ENCODE peak calls at places on chromosomes 7 and 10, in five cellular contexts. One of them, this sample, is unnamed.

GRCh38 chr10:1057106-1057657 is 997 bp downstream of the WDR37 start:
- DNase-seq in transverse colon: no peak
- DNase-seq in stomach: no peak
- DNase-seq in K562: no peak
- DNase-seq in sigmoid colon: no peak
- DNase-seq in this sample: no peak

GRCh38 chr7:130960208-130960988 is 226.4 kb upstream of the KLF14 start:
- DNase-seq in transverse colon: no peak
- DNase-seq in stomach: no peak
- DNase-seq in K562: peak
- DNase-seq in sigmoid colon: no peak
- DNase-seq in this sample: no peak

GRCh38 chr10:80927419-80928078 is 389.8 kb downstream of the SH2D4B start:
- DNase-seq in transverse colon: no peak
- DNase-seq in stomach: no peak
- DNase-seq in K562: no peak
- DNase-seq in sigmoid colon: no peak
- DNase-seq in this sample: no peak

GRCh38 chr7:114959931-114960330 is 38.0 kb downstream of the MDFIC start:
- DNase-seq in transverse colon: no peak
- DNase-seq in stomach: no peak
- DNase-seq in K562: no peak
- DNase-seq in sigmoid colon: no peak
- DNase-seq in this sample: no peak

GRCh38 chr7:73536479-73536878 is 14.4 kb upstream of the BAZ1B start:
- DNase-seq in transverse colon: no peak
- DNase-seq in stomach: no peak
- DNase-seq in K562: peak
- DNase-seq in sigmoid colon: peak
- DNase-seq in this sample: no peak

GRCh38 chr10:100340948-100341847 is 5.8 kb upstream of the SCD start:
- DNase-seq in transverse colon: no peak
- DNase-seq in stomach: no peak
- DNase-seq in K562: no peak
- DNase-seq in sigmoid colon: peak
- DNase-seq in this sample: no peak

GRCh38 chr10:79192677-79193003 is 123.9 kb downstream of the ZMIZ1 start:
- DNase-seq in transverse colon: no peak
- DNase-seq in stomach: no peak
- DNase-seq in K562: no peak
- DNase-seq in sigmoid colon: no peak
- DNase-seq in this sample: no peak

GRCh38 chr7:50937727-50938126 is 155.0 kb upstream of the GRB10 start:
- DNase-seq in transverse colon: no peak
- DNase-seq in stomach: no peak
- DNase-seq in K562: no peak
- DNase-seq in sigmoid colon: no peak
- DNase-seq in this sample: no peak

GRCh38 chr10:60182691-60183090 is 207.0 kb downstream of the ANK3 start:
- DNase-seq in transverse colon: no peak
- DNase-seq in stomach: no peak
- DNase-seq in K562: no peak
- DNase-seq in sigmoid colon: no peak
- DNase-seq in this sample: no peak

GRCh38 chr10:52353210-52353609 is 39.1 kb downstream of the DKK1 start:
- DNase-seq in transverse colon: no peak
- DNase-seq in stomach: no peak
- DNase-seq in K562: no peak
- DNase-seq in sigmoid colon: no peak
- DNase-seq in this sample: no peak

GRCh38 chr10:6153845-6154244 is 48.9 kb upstream of the PFKFB3 start:
- DNase-seq in transverse colon: no peak
- DNase-seq in stomach: no peak
- DNase-seq in K562: no peak
- DNase-seq in sigmoid colon: no peak
- DNase-seq in this sample: no peak

GRCh38 chr7:5430612-5430947 is 6.9 kb upstream of the TNRC18 start:
- DNase-seq in transverse colon: no peak
- DNase-seq in stomach: no peak
- DNase-seq in K562: no peak
- DNase-seq in sigmoid colon: no peak
- DNase-seq in this sample: no peak

GRCh38 chr10:130138479-130138866 is 2.3 kb downstream of the GLRX3 start:
- DNase-seq in transverse colon: no peak
- DNase-seq in stomach: no peak
- DNase-seq in K562: peak
- DNase-seq in sigmoid colon: no peak
- DNase-seq in this sample: no peak

GRCh38 chr7:79009647-79010046 is 443.8 kb downstream of the MAGI2 start:
- DNase-seq in transverse colon: no peak
- DNase-seq in stomach: no peak
- DNase-seq in K562: no peak
- DNase-seq in sigmoid colon: no peak
- DNase-seq in this sample: no peak

GRCh38 chr10:116765549-116766162 is 23.3 kb upstream of the HSPA12A start:
- DNase-seq in transverse colon: peak
- DNase-seq in stomach: no peak
- DNase-seq in K562: peak
- DNase-seq in sigmoid colon: peak
- DNase-seq in this sample: no peak

GRCh38 chr7:1137517-1138167 is 22.4 kb downstream of the ZFAND2A start:
- DNase-seq in transverse colon: no peak
- DNase-seq in stomach: no peak
- DNase-seq in K562: no peak
- DNase-seq in sigmoid colon: peak
- DNase-seq in this sample: no peak

GRCh38 chr7:130356760-130357611 is 12.4 kb downstream of the CPA5 start:
- DNase-seq in transverse colon: peak
- DNase-seq in stomach: no peak
- DNase-seq in K562: no peak
- DNase-seq in sigmoid colon: peak
- DNase-seq in this sample: no peak

GRCh38 chr10:28445511-28445910 is 87.4 kb upstream of the WAC start:
- DNase-seq in transverse colon: no peak
- DNase-seq in stomach: no peak
- DNase-seq in K562: no peak
- DNase-seq in sigmoid colon: no peak
- DNase-seq in this sample: no peak

GRCh38 chr10:112526130-112526529 is 79.1 kb downstream of the VTI1A start:
- DNase-seq in transverse colon: no peak
- DNase-seq in stomach: no peak
- DNase-seq in K562: no peak
- DNase-seq in sigmoid colon: no peak
- DNase-seq in this sample: no peak

GRCh38 chr10:70991140-70992124 is 103.1 kb upstream of the PCBD1 start:
- DNase-seq in transverse colon: no peak
- DNase-seq in stomach: no peak
- DNase-seq in K562: no peak
- DNase-seq in sigmoid colon: no peak
- DNase-seq in this sample: no peak

GRCh38 chr7:101108330-101108857 is 18.5 kb upstream of the SERPINE1 start:
- DNase-seq in transverse colon: no peak
- DNase-seq in stomach: no peak
- DNase-seq in K562: no peak
- DNase-seq in sigmoid colon: no peak
- DNase-seq in this sample: no peak

GRCh38 chr7:87347682-87348081 is 2.2 kb downstream of the CROT start:
- DNase-seq in transverse colon: no peak
- DNase-seq in stomach: no peak
- DNase-seq in K562: no peak
- DNase-seq in sigmoid colon: no peak
- DNase-seq in this sample: no peak

GRCh38 chr10:6212266-6212640 is 9.5 kb downstream of the PFKFB3 start:
- DNase-seq in transverse colon: no peak
- DNase-seq in stomach: no peak
- DNase-seq in K562: no peak
- DNase-seq in sigmoid colon: peak
- DNase-seq in this sample: no peak

GRCh38 chr7:126689037-126689436 is 563.7 kb downstream of the GRM8 start:
- DNase-seq in transverse colon: no peak
- DNase-seq in stomach: no peak
- DNase-seq in K562: no peak
- DNase-seq in sigmoid colon: no peak
- DNase-seq in this sample: no peak

GRCh38 chr10:6711286-6711817 is 131.3 kb upstream of the PRKCQ start:
- DNase-seq in transverse colon: no peak
- DNase-seq in stomach: no peak
- DNase-seq in K562: no peak
- DNase-seq in sigmoid colon: no peak
- DNase-seq in this sample: no peak

GRCh38 chr7:78528964-78529363 is 730.4 kb downstream of the PHTF2 start:
- DNase-seq in transverse colon: no peak
- DNase-seq in stomach: no peak
- DNase-seq in K562: no peak
- DNase-seq in sigmoid colon: no peak
- DNase-seq in this sample: no peak

DNA sequence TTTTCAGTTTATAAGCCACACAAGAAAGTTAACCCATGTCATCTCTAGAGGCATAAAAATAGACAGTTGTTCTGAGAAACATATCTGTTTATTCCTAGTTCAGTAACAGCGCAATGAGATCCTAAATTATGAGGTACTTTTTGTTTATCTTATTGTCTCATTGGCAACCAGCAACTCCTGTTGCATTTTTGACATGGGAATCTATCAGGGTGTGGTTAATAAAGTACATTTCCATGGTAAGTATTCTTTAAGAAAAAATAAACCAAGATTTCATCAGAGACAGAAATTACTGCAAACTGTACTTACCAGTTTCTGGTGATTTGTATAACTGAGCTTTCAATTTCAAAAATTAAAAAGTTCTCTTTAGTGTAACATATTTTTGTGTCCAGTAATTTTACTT is 9.0 kb downstream of the FAS start:
- DNase-seq in transverse colon: no peak
- DNase-seq in stomach: no peak
- DNase-seq in K562: no peak
- DNase-seq in sigmoid colon: no peak
- DNase-seq in this sample: no peak
- TF ChIP-seq POLR2A in transverse colon: no peak
- TF ChIP-seq POLR2A in stomach: no peak
- TF ChIP-seq POLR2A in K562: no peak
- TF ChIP-seq POLR2A in sigmoid colon: no peak
- TF ChIP-seq POLR2A in this sample: no peak

GRCh38 chr7:102175423-102176170 is 111.1 kb upstream of the SH2B2 start:
- DNase-seq in transverse colon: peak
- DNase-seq in stomach: no peak
- DNase-seq in K562: no peak
- DNase-seq in sigmoid colon: peak
- DNase-seq in this sample: no peak
- H3K4me3 ChIP-seq in transverse colon: no peak
- H3K4me3 ChIP-seq in stomach: no peak
- H3K4me3 ChIP-seq in K562: no peak
- H3K4me3 ChIP-seq in sigmoid colon: no peak
- H3K4me3 ChIP-seq in this sample: no peak

DNA sequence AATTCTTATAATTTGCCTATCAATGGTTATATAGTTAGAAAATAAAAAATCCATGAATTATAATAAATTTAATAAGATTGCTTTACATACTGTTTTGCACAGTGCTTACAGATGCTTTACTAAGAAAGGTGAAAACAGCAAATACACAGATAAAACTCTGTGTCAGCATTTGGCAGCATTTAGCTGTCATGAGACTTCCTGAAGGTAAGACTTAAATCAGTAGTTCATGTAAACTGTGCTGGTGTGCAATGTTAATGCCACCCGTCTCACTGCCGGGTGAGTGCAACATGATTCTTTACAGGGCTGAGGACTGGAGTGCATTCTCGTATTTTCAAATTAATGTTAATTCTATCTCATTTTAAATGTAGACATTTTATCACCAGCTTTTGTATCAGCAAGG is 326.2 kb upstream of the POT1 start:
- DNase-seq in transverse colon: no peak
- DNase-seq in stomach: no peak
- DNase-seq in K562: no peak
- DNase-seq in sigmoid colon: no peak
- DNase-seq in this sample: no peak
- TF ChIP-seq POLR2AphosphoS5 in transverse colon: no peak
- TF ChIP-seq POLR2AphosphoS5 in stomach: no peak
- TF ChIP-seq POLR2AphosphoS5 in K562: no peak
- TF ChIP-seq POLR2AphosphoS5 in sigmoid colon: no peak
- TF ChIP-seq POLR2AphosphoS5 in this sample: no peak

GRCh38 chr10:29535012-29535777 is 99.6 kb downstream of the SVIL start:
- DNase-seq in transverse colon: peak
- DNase-seq in stomach: peak
- DNase-seq in K562: peak
- DNase-seq in sigmoid colon: peak
- DNase-seq in this sample: no peak
- TF ChIP-seq POLR2A in transverse colon: no peak
- TF ChIP-seq POLR2A in stomach: no peak
- TF ChIP-seq POLR2A in K562: no peak
- TF ChIP-seq POLR2A in sigmoid colon: no peak
- TF ChIP-seq POLR2A in this sample: no peak

This sample was measured in vagina.